ENCODE peak calls at places on chromosome 15, in eight cellular contexts. I is testis, Y is thoracic aorta, U is OCI-LY7, P is heart right ventricle, V is fibroblast of lung, Q is AG04450, K is SJSA1. T is an unnamed sample.

GRCh38 chr15:81308260-81308659 is 15.7 kb downstream of the STARD5 start:
- DNase-seq in I (no peak), Y (no peak), U (no peak), P (no peak), V (no peak), Q (no peak), K (no peak), T (no peak)

GRCh38 chr15:32966512-32966911 is 228.0 kb downstream of the FMN1 start:
- DNase-seq in I (no peak), Y (no peak), U (no peak), P (no peak), V (no peak), Q (no peak), K (no peak), T (no peak)

GRCh38 chr15:35717721-35718120 is 171.8 kb upstream of the DPH6 start:
- DNase-seq in I (no peak), Y (no peak), U (no peak), P (no peak), V (no peak), Q (no peak), K (no peak), T (no peak)

GRCh38 chr15:39432935-39433334 is 147.9 kb upstream of the THBS1 start:
- DNase-seq in I (no peak), Y (no peak), U (no peak), P (no peak), V (no peak), Q (no peak), K (no peak), T (no peak)

GRCh38 chr15:35667908-35668307 is 121.9 kb upstream of the DPH6 start:
- DNase-seq in I (no peak), Y (no peak), U (no peak), P (no peak), V (no peak), Q (no peak), K (no peak), T (no peak)

GRCh38 chr15:40415226-40415625 is 9.6 kb downstream of the IVD start:
- DNase-seq in I (no peak), Y (no peak), U (no peak), P (no peak), V (no peak), Q (no peak), K (no peak), T (no peak)

GRCh38 chr15:69749797-69750196 is 297.2 kb downstream of the RPLP1 start:
- DNase-seq in I (no peak), Y (no peak), U (peak; percentile 63), P (no peak), V (peak; percentile 17), Q (no peak), K (no peak), T (no peak)

GRCh38 chr15:90598053-90598577 is 68.4 kb downstream of the CRTC3 start:
- DNase-seq in I (peak; percentile 86), Y (no peak), U (peak; percentile 57), P (peak; percentile 37), V (no peak), Q (no peak), K (no peak), T (no peak)

GRCh38 chr15:50996641-50997040 is 88.2 kb downstream of the AP4E1 start:
- DNase-seq in I (no peak), Y (no peak), U (no peak), P (no peak), V (peak; percentile 6), Q (peak; percentile 4), K (no peak), T (no peak)

GRCh38 chr15:82692171-82692570 is 17.5 kb downstream of the AP3B2 start:
- DNase-seq in I (peak; percentile 14), Y (no peak), U (no peak), P (no peak), V (no peak), Q (no peak), K (no peak), T (no peak)

GRCh38 chr15:51129513-51130197 is 34.9 kb upstream of the TNFAIP8L3 start:
- DNase-seq in I (no peak), Y (no peak), U (no peak), P (no peak), V (no peak), Q (no peak), K (no peak), T (no peak)

GRCh38 chr15:27955087-27955486 is 144.0 kb downstream of the OCA2 start:
- DNase-seq in I (no peak), Y (no peak), U (no peak), P (no peak), V (no peak), Q (no peak), K (no peak), T (no peak)

GRCh38 chr15:95497681-95498080 is 832.8 kb upstream of the NR2F2 start:
- DNase-seq in I (no peak), Y (no peak), U (no peak), P (no peak), V (no peak), Q (no peak), K (no peak), T (no peak)

GRCh38 chr15:46354443-46354842 is 719.6 kb downstream of the SQOR start:
- DNase-seq in I (no peak), Y (no peak), U (no peak), P (no peak), V (no peak), Q (no peak), K (no peak), T (no peak)

GRCh38 chr15:85024509-85025336 is 43.1 kb downstream of the PDE8A start:
- DNase-seq in I (no peak), Y (no peak), U (no peak), P (no peak), V (peak; percentile 42), Q (no peak), K (no peak), T (no peak)

GRCh38 chr15:99257107-99257750 is 5.9 kb downstream of the LRRC28 start:
- DNase-seq in I (no peak), Y (no peak), U (no peak), P (no peak), V (no peak), Q (no peak), K (no peak), T (no peak)

GRCh38 chr15:41507820-41508290 is 5.8 kb downstream of the LTK start:
- DNase-seq in I (peak; percentile 21), Y (no peak), U (no peak), P (peak; percentile 45), V (no peak), Q (no peak), K (no peak), T (no peak)

GRCh38 chr15:71801935-71802655 is 8.3 kb upstream of the NR2E3 start:
- DNase-seq in I (peak; percentile 63), Y (no peak), U (no peak), P (no peak), V (no peak), Q (no peak), K (no peak), T (no peak)

GRCh38 chr15:52295421-52295991 is at the start of gene MYO5C:
- DNase-seq in I (peak; percentile 85), Y (no peak), U (no peak), P (peak; percentile 78), V (no peak), Q (no peak), K (no peak), T (no peak)

GRCh38 chr15:67083135-67083766 is 17.8 kb downstream of the SMAD3 start:
- DNase-seq in I (no peak), Y (no peak), U (peak; percentile 62), P (no peak), V (peak; percentile 66), Q (no peak), K (no peak), T (peak; percentile 60)
- H3K4me3 ChIP-seq in I (no peak overlapping the region), Y (no peak overlapping the region), U (peak overlapping the region; percentile 54), P (no peak overlapping the region), V (no peak overlapping the region), Q (peak overlapping the region; percentile 1), K (no peak overlapping the region), T (no peak overlapping the region)

DNA sequence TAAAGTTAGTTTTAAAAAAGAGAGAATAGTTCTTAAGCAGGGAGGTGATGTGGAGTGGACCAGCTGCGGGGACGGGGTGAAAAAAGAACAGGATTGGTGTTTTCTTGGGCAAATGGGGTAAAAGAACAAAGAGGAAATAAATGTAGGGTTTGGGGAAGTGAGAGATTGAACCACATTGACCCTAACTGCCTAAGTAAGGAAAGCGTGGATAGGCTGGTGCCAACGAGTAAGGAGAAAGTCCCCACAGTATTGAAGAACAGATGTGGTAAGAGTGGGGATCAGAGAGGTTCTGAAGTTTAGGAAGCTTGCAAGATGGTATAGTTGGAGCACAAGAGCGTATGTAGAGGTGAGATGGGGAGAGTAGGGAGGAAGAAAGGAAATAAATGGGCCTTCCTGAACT is 17.0 kb downstream of the IREB2 start:
- DNase-seq in I (no peak), Y (no peak), U (peak; percentile 37), P (no peak), V (no peak), Q (no peak), K (no peak), T (no peak)
- H3K4me3 ChIP-seq in I (no peak overlapping the region), Y (no peak overlapping the region), U (no peak overlapping the region), P (no peak overlapping the region), V (no peak overlapping the region), Q (no peak overlapping the region), K (no peak overlapping the region), T (no peak overlapping the region)

DNA sequence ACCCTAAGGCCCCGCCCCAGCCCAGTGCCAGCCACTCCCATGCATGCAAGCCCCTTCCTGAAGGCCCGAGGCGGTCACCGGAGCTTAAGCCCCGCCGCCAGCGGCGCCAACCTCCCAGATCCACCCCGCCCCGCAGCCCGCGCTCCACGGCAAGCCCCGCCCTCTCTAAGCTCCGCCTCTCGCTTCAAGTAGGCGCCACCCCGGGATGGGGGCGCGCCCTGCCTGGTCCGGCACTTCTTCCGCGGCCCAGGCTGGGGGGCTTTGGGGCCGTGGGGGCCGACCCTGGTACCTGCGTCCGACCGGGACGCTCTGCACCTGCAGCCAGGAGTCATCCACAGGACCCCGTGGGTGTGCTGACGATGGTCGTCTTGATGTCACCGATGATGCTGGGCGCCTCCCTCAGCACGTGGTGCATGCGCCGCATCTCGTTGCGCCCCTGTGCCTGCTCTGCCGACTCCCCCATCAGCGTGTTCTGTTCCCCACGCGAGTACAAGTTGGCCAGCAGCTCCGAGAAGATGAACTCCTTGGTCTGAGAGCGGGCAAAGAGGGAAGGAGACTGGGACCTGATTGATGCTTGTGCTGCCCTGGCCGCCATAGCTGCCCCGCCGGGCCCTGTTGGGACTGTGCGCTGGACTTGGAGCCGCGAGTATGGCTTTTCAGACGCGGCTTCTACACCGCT is 26.1 kb upstream of the CSPG4 start:
- DNase-seq in I (peak; percentile 98), Y (peak; percentile 86), U (peak; percentile 90), P (peak; percentile 95), V (peak; percentile 89), Q (peak; percentile 66), K (peak; percentile 96), T (peak; percentile 82)
- H3K4me3 ChIP-seq in I (peak overlapping the region; percentile 69), Y (peak overlapping the region; percentile 100), U (peak overlapping the region; percentile 72), P (peak overlapping the region; percentile 79), V (peak overlapping the region; percentile 79), Q (peak overlapping the region; percentile 71), K (peak overlapping the region; percentile 59), T (peak overlapping the region; percentile 69)

GRCh38 chr15:59976480-59976879 is 27.6 kb upstream of the FOXB1 start:
- DNase-seq in I (no peak), Y (no peak), U (peak; percentile 69), P (no peak), V (no peak), Q (no peak), K (no peak), T (peak; percentile 99)
- H3K4me3 ChIP-seq in I (no peak overlapping the region), Y (no peak overlapping the region), U (no peak overlapping the region), P (no peak overlapping the region), V (no peak overlapping the region), Q (no peak overlapping the region), K (no peak overlapping the region), T (no peak overlapping the region)